ENCODE peak calls at places on chromosomes 13 and 19, in five cellular contexts. O is stimulated activated CD8-positive, alpha-beta memory T cell treated with anti-CD3 and anti-CD28 coated beads, Interleukin-2, amount 100 ng/mL, for 48 hours; Z is progenitor cell of endocrine pancreas; D is AG09309; M is SW480. L is an unnamed sample.

GRCh38 chr13:43132228-43132627 is 108.8 kb downstream of the DNAJC15 start:
- DNase-seq in O (no peak), Z (no peak), D (no peak), M (peak), L (peak)

GRCh38 chr19:13051581-13052165 is 51.0 kb downstream of the LYL1 start:
- DNase-seq in O (no peak), Z (peak), D (no peak), M (no peak), L (no peak)

GRCh38 chr19:50312967-50313811 is 16.0 kb downstream of the KCNC3 start:
- DNase-seq in O (no peak), Z (no peak), D (no peak), M (no peak), L (no peak)

GRCh38 chr13:82062772-82063171 is 1721.8 kb upstream of the SPRY2 start:
- DNase-seq in O (no peak), Z (no peak), D (no peak), M (no peak), L (no peak)

GRCh38 chr13:43405457-43405856 is 381.3 kb downstream of the ENOX1 start:
- DNase-seq in O (no peak), Z (no peak), D (no peak), M (peak), L (no peak)

GRCh38 chr13:45086484-45086883 is 33.8 kb upstream of the GTF2F2 start:
- DNase-seq in O (no peak), Z (no peak), D (peak), M (no peak), L (no peak)

GRCh38 chr19:53157601-53158000 is 1.3 kb downstream of the ZNF347 start:
- DNase-seq in O (no peak), Z (no peak), D (no peak), M (no peak), L (no peak)

GRCh38 chr19:7618771-7619510 is 10.4 kb downstream of the XAB2 start:
- DNase-seq in O (no peak), Z (no peak), D (no peak), M (no peak), L (no peak)

GRCh38 chr19:35006342-35006998 is 6.3 kb downstream of the GRAMD1A start:
- DNase-seq in O (no peak), Z (no peak), D (no peak), M (peak), L (peak)

GRCh38 chr13:79541426-79542049 is 60.6 kb downstream of the NDFIP2 start:
- DNase-seq in O (no peak), Z (no peak), D (peak), M (peak), L (peak)

GRCh38 chr13:113275387-113275786 is 21.7 kb upstream of the LAMP1 start:
- DNase-seq in O (no peak), Z (peak), D (peak), M (peak), L (no peak)

GRCh38 chr13:50670847-50671542 is 172.5 kb downstream of the DLEU7 start:
- DNase-seq in O (no peak), Z (no peak), D (no peak), M (no peak), L (no peak)

GRCh38 chr19:57058871-57059270 is 60.9 kb upstream of the USP29 start:
- DNase-seq in O (no peak), Z (no peak), D (no peak), M (no peak), L (no peak)

GRCh38 chr19:3573162-3573857 is 566 bp downstream of the HMG20B start:
- DNase-seq in O (no peak), Z (no peak), D (no peak), M (no peak), L (peak)